ENCODE peak calls at places on chromosomes 16 and 17, in five cellular contexts. P is CD8-positive, alpha-beta T cell; E is HCT116; J is astrocyte; Q is CD4-positive, alpha-beta T cell. Y is an unnamed sample.

GRCh38 chr16:4920826-4921225 is 16.1 kb downstream of the PPL start:
- DNase-seq in J (no peak), P (no peak), E (no peak), Q (no peak), Y (peak; percentile 44)

GRCh38 chr17:44115585-44116415 is 7.6 kb downstream of the HDAC5 start:
- DNase-seq in P (no peak), E (no peak), Q (no peak), J (no peak), Y (peak; percentile 71)

GRCh38 chr16:62903961-62904502 is 867.8 kb upstream of the CDH8 start:
- DNase-seq in J (no peak), P (no peak), E (no peak), Q (no peak), Y (peak; percentile 15)

GRCh38 chr16:79623076-79623475 is 22.5 kb upstream of the MAF start:
- DNase-seq in E (no peak), J (no peak), Q (no peak), P (no peak), Y (no peak)

GRCh38 chr17:75720656-75721462 is at the start of gene ITGB4:
- DNase-seq in P (peak; percentile 78), J (no peak), Q (peak; percentile 59), E (peak; percentile 72), Y (no peak)

GRCh38 chr16:51095114-51095872 is 55.8 kb downstream of the SALL1 start:
- DNase-seq in Q (no peak), E (no peak), P (no peak), J (no peak), Y (no peak)

GRCh38 chr17:72270530-72270929 is 149.7 kb downstream of the SOX9 start:
- DNase-seq in J (peak; percentile 70), E (no peak), P (no peak), Q (no peak), Y (peak; percentile 1)

GRCh38 chr16:12420661-12421209 is 383.0 kb downstream of the CPPED1 start:
- DNase-seq in E (peak; percentile 7), Q (no peak), J (no peak), P (no peak), Y (no peak)

GRCh38 chr16:86931410-86931941 is 353.1 kb downstream of the FOXL1 start:
- DNase-seq in E (no peak), P (no peak), Q (no peak), J (peak; percentile 97), Y (peak; percentile 79)

GRCh38 chr16:53061701-53062159 is 6.9 kb downstream of the CHD9 start:
- DNase-seq in J (no peak), P (no peak), Q (no peak), E (no peak), Y (no peak)

GRCh38 chr16:16992986-16993783 is 477.6 kb downstream of the XYLT1 start:
- DNase-seq in E (no peak), P (no peak), Q (peak; percentile 7), J (no peak), Y (no peak)

GRCh38 chr16:57039148-57039812 is 49.9 kb downstream of the NLRC5 start:
- DNase-seq in E (no peak), Q (no peak), J (peak; percentile 84), P (peak; percentile 38), Y (peak; percentile 73)

GRCh38 chr16:88141580-88141979 is 190.3 kb downstream of the BANP start:
- DNase-seq in P (no peak), E (no peak), J (no peak), Q (no peak), Y (no peak)

GRCh38 chr16:22969567-22969966 is 155.6 kb downstream of the HS3ST2 start:
- DNase-seq in E (no peak), J (no peak), Q (no peak), P (no peak), Y (no peak)

GRCh38 chr16:59783191-59783590 is 1049.1 kb upstream of the GOT2 start:
- DNase-seq in Q (no peak), P (no peak), J (peak; percentile 60), E (no peak), Y (no peak)

GRCh38 chr16:29198731-29199521 is 207.6 kb downstream of the NPIPB11 start:
- DNase-seq in J (no peak), Q (no peak), E (no peak), P (no peak), Y (no peak)

GRCh38 chr17:17792551-17793377 is 44.0 kb downstream of the SREBF1 start:
- DNase-seq in E (no peak), J (peak; percentile 83), P (peak; percentile 81), Q (peak; percentile 41), Y (peak; percentile 80)

GRCh38 chr16:72834499-72834898 is 213.4 kb downstream of the ZFHX3 start:
- DNase-seq in Q (no peak), J (no peak), E (no peak), P (no peak), Y (no peak)

GRCh38 chr16:64730261-64730660 is 391.6 kb downstream of the CDH11 start:
- DNase-seq in E (no peak), Q (no peak), P (no peak), J (no peak), Y (no peak)

GRCh38 chr17:2981325-2981724 is 82.1 kb downstream of the OR1D5 start:
- DNase-seq in Q (no peak), J (no peak), P (no peak), E (no peak), Y (no peak)

GRCh38 chr17:47288531-47289116 is 35.0 kb downstream of the ITGB3 start:
- DNase-seq in Q (no peak), P (no peak), E (no peak), J (peak; percentile 60), Y (peak; percentile 30)

GRCh38 chr16:24821129-24821528 is 24.6 kb upstream of the SLC5A11 start:
- DNase-seq in E (no peak), Q (no peak), P (no peak), J (no peak), Y (no peak)

GRCh38 chr16:28585674-28586073 is 11.2 kb downstream of the SULT1A2 start:
- DNase-seq in Q (no peak), E (no peak), P (no peak), J (no peak), Y (no peak)

GRCh38 chr16:2778692-2778958 is 1.5 kb upstream of the ELOB start:
- DNase-seq in P (no peak), Q (no peak), E (no peak), J (no peak), Y (no peak)

GRCh38 chr17:71600137-71600789 is 520.6 kb upstream of the SOX9 start:
- DNase-seq in P (no peak), Q (no peak), E (no peak), J (no peak), Y (no peak)

GRCh38 chr16:3058173-3059030 is 7.0 kb upstream of the IL32 start:
- DNase-seq in Q (no peak), E (peak; percentile 35), P (peak; percentile 72), J (no peak), Y (peak; percentile 43)

GRCh38 chr16:65704866-65705265 is 583.0 kb upstream of the CDH11 start:
- DNase-seq in J (no peak), Q (no peak), E (no peak), P (no peak), Y (no peak)

GRCh38 chr17:7132511-7133094 is 18.0 kb upstream of the ASGR2 start:
- DNase-seq in J (no peak), Q (peak; percentile 38), P (peak; percentile 80), E (no peak), Y (peak; percentile 34)

GRCh38 chr17:10192963-10193362 is 5.4 kb downstream of the GAS7 start:
- DNase-seq in E (no peak), P (no peak), Q (no peak), J (peak; percentile 55), Y (peak; percentile 75)

GRCh38 chr16:57316390-57317017 is 32.0 kb upstream of the PLLP start:
- DNase-seq in J (peak; percentile 88), P (no peak), E (peak; percentile 75), Q (no peak), Y (peak; percentile 97)

GRCh38 chr16:66406534-66407368 is 20.3 kb upstream of the BEAN1 start:
- DNase-seq in E (peak; percentile 64), Q (peak; percentile 83), J (peak; percentile 44), P (peak; percentile 81), Y (peak; percentile 73)

GRCh38 chr16:75065149-75065807 is 51.3 kb downstream of the LDHD start:
- DNase-seq in Q (peak; percentile 30), P (peak; percentile 62), E (no peak), J (no peak), Y (no peak)
- H3K27ac ChIP-seq in Q (no peak overlapping the region), P (no peak overlapping the region), E (no peak overlapping the region), J (no peak overlapping the region), Y (no peak overlapping the region)

DNA sequence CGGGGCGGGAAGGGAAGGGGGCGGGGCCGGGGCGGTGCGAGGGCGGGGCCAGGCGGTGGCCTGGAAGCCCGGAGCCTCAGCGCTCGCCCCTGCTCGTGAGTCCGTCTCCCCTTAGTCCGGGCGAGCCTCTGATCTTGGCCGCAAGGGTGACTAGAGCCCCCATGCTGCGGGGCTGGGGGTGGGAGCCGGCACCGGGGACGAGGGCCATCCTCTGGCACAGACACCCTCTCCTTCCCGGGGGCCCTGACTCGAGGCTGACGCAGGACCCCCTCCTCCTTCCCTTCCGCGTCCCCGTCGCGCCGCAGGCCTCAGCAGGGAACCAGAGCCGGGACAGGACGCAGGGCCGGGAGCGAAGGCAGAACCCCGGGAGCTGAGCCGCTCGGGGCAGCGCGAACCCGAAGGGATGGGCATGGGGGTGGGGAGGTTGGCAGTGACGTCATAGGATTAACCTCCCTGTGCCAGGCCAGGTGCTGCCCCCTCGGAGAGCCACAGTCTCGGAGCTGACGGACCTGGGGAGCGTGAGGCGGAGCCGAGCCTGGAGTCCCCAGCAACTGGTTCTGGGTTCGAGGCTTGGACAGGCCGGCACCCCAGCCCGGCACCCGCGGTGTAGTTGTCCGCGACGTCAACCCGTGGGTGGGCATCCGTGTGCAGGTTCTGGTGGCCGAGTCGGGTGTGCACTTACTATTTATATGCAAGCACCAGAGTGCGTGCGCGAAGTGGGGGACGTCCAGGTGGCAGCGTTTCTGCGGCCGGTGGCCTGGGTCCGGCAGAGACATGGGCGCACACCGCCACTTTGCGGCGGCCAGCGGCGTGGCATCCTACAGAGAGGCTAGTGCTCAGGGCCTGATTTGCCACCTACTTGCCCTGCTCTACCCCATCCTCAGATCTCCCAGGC is 501 bp upstream of the PLCD3 start:
- DNase-seq in P (peak; percentile 65), E (peak; percentile 67), J (peak; percentile 52), Q (peak; percentile 58), Y (peak; percentile 88)
- H3K27ac ChIP-seq in P (peak overlapping the region; percentile 87), E (peak overlapping the region; percentile 95), J (peak overlapping the region; percentile 90), Q (peak overlapping the region; percentile 89), Y (peak overlapping the region; percentile 93)

DNA sequence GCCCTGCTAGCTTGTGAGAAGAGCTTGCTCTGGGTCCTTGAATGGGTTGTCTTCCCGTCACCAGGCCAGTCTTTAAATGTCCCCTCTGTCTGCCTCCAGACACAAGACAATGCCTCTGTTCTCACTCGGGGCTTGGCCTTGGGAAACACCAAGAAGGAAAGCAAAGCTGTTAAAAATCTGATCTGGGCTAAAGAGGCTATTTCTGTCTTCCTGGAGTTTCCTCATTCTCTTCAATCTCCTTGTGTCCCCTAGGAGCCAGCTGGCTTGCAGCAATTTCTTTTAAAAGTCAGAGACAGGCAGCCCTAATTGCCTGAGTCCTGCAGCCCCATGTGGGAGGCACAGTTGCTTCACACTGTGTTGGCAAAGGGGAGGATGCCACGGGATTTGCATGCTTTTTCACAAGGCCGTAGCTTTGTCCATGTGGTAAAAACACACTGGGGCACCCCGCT is 2.6 kb downstream of the DNAI2 start:
- DNase-seq in Q (no peak), E (no peak), J (no peak), P (no peak), Y (no peak)
- H3K27ac ChIP-seq in Q (no peak overlapping the region), E (no peak overlapping the region), J (no peak overlapping the region), P (no peak overlapping the region), Y (no peak overlapping the region)

DNA sequence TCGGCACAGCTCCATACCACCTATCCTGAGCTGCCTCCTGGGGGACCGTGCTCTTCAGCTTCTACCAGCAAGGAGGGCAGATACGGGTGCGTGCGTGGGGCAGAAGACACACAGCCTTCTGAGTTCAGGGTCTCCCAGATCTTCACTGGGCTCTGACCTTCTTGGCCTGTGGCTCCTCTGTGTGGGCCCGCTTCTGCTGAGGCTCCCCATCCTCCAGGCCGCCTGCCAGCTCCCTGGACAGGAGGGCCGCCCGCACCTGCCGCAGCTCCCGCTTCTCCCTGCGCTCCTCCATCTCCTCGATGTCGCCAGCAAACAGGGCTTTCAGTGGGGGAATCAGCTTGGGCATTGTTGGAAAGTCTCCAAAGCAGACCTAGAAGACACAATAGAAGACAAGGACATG is 25.2 kb downstream of the ELAC2 start:
- DNase-seq in J (no peak), P (no peak), E (no peak), Q (no peak), Y (no peak)
- H3K27ac ChIP-seq in J (no peak overlapping the region), P (no peak overlapping the region), E (no peak overlapping the region), Q (no peak overlapping the region), Y (no peak overlapping the region)

Y was measured in mesenchymal stem cell.